ENCODE peak calls at places on chromosomes 6 and 20, in five cellular contexts. D is upper lobe of right lung, S is anterior cingulate cortex, O is HEK293T, F is NCI-H1417. N is an unnamed sample.

GRCh38 chr6:36725581-36725980 is 28.0 kb downstream of the RAB44 start:
- DNase-seq in O (no peak), D (no peak), S (no peak), F (no peak), N (no peak)

GRCh38 chr20:22508426-22508825 is 75.9 kb downstream of the FOXA2 start:
- DNase-seq in D (no peak), F (no peak), O (no peak), S (no peak), N (no peak)

GRCh38 chr6:110341671-110342304 is 16.4 kb downstream of the METTL24 start:
- DNase-seq in F (no peak), S (no peak), D (no peak), O (peak), N (no peak)

GRCh38 chr6:148342146-148343027 is at the start of gene SASH1:
- DNase-seq in O (peak), F (peak), S (peak), D (peak), N (no peak)

GRCh38 chr6:161465403-161465802 is 191.5 kb upstream of the AGPAT4 start:
- DNase-seq in O (no peak), D (no peak), S (no peak), F (no peak), N (no peak)

GRCh38 chr20:36792422-36792821 is 18.9 kb upstream of the DSN1 start:
- DNase-seq in D (no peak), S (peak), F (peak), O (peak), N (no peak)

GRCh38 chr20:31606928-31607639 is 2.0 kb downstream of the ID1 start:
- DNase-seq in S (no peak), F (peak), O (no peak), D (peak), N (no peak)

GRCh38 chr6:15837205-15837604 is 174.4 kb upstream of the DTNBP1 start:
- DNase-seq in D (no peak), F (no peak), S (no peak), O (no peak), N (no peak)

GRCh38 chr6:77123527-77123926 is 339.8 kb downstream of the HTR1B start:
- DNase-seq in D (no peak), O (no peak), S (no peak), F (no peak), N (no peak)

GRCh38 chr20:51473771-51474170 is 68.7 kb downstream of the NFATC2 start:
- DNase-seq in F (no peak), O (no peak), D (peak), S (no peak), N (no peak)

GRCh38 chr6:161476711-161477110 is 202.8 kb upstream of the AGPAT4 start:
- DNase-seq in O (no peak), S (no peak), D (no peak), F (no peak), N (no peak)

GRCh38 chr20:47574616-47575401 is 73.1 kb downstream of the NCOA3 start:
- DNase-seq in D (no peak), O (no peak), F (peak), S (no peak), N (no peak)

GRCh38 chr6:158168054-158168303 is at the start of gene SERAC1:
- DNase-seq in S (no peak), O (peak), F (no peak), D (no peak), N (no peak)

GRCh38 chr6:22205266-22205665 is 91.6 kb downstream of the PRL start:
- DNase-seq in O (no peak), S (no peak), D (no peak), F (no peak), N (no peak)

GRCh38 chr6:6002005-6002808 is 4.5 kb downstream of the NRN1 start:
- DNase-seq in S (no peak), D (no peak), F (no peak), O (no peak), N (no peak)

GRCh38 chr20:60446273-60447111 is 488.3 kb downstream of the CDH26 start:
- DNase-seq in S (no peak), D (no peak), O (no peak), F (no peak), N (no peak)

GRCh38 chr20:54090230-54091119 is 20.1 kb upstream of the BCAS1 start:
- DNase-seq in S (no peak), O (no peak), D (no peak), F (no peak), N (no peak)

GRCh38 chr6:156160788-156161150 is 616.4 kb upstream of the ARID1B start:
- DNase-seq in F (no peak), S (no peak), O (no peak), D (no peak), N (no peak)

GRCh38 chr6:134647861-134648260 is 302.0 kb downstream of the ALDH8A1 start:
- DNase-seq in S (no peak), D (no peak), O (no peak), F (no peak), N (no peak)

GRCh38 chr6:107989166-107990094 is 31.4 kb upstream of the SEC63 start:
- DNase-seq in D (no peak), O (no peak), F (no peak), S (no peak), N (no peak)

GRCh38 chr6:129671442-129672344 is 38.3 kb downstream of the ARHGAP18 start:
- DNase-seq in F (no peak), O (no peak), S (no peak), D (peak), N (peak)

GRCh38 chr6:79225718-79226117 is 8.8 kb downstream of the HMGN3 start:
- DNase-seq in D (no peak), S (no peak), O (no peak), F (no peak), N (no peak)

GRCh38 chr20:58171796-58172425 is 56.5 kb downstream of the ANKRD60 start:
- DNase-seq in S (no peak), D (no peak), F (no peak), O (no peak), N (no peak)

GRCh38 chr6:34563513-34563870 is 7.4 kb upstream of the SPDEF start:
- DNase-seq in D (no peak), S (no peak), F (no peak), O (no peak), N (no peak)

GRCh38 chr6:36769676-36770499 is 69.4 kb downstream of the CPNE5 start:
- DNase-seq in D (no peak), O (no peak), S (no peak), F (no peak), N (no peak)

GRCh38 chr6:137777299-137778075 is 89.6 kb upstream of the TNFAIP3 start:
- DNase-seq in F (no peak), D (no peak), S (no peak), O (no peak), N (no peak)

GRCh38 chr20:48622421-48622820 is 205.4 kb downstream of the PREX1 start:
- DNase-seq in D (no peak), F (no peak), S (no peak), O (no peak), N (no peak)

GRCh38 chr6:38773338-38773737 is 58.2 kb downstream of the DNAH8 start:
- DNase-seq in S (no peak), O (peak), F (no peak), D (no peak), N (no peak)